ENCODE peak calls at places on chromosomes 2 and 18, in ten cellular contexts. O is endothelial cell, S is retinal pigment epithelial cell, P is progenitor cell of endocrine pancreas, C is germinal center, A is foreskin fibroblast, I is amniotic stem cell, W is COR-L47, M is RPMI8226, G is esophagus squamous epithelium. J is an unnamed sample.

GRCh38 chr2:197128897-197129296 is 181.7 kb downstream of the ANKRD44 start:
- DNase-seq in M (no peak), P (no peak), S (no peak), C (no peak), W (no peak), G (no peak), O (no peak), I (no peak), A (no peak), J (no peak)

GRCh38 chr2:162164802-162165201 is 12.8 kb upstream of the GCG start:
- DNase-seq in C (no peak), S (no peak), W (no peak), M (no peak), G (no peak), I (no peak), P (no peak), A (no peak), O (no peak), J (no peak)

GRCh38 chr2:172806426-172807008 is 70.9 kb downstream of the RAPGEF4 start:
- DNase-seq in A (peak), W (peak), O (no peak), G (no peak), P (no peak), M (peak), I (no peak), C (peak), S (no peak), J (peak)

GRCh38 chr2:238129166-238130010 is 9.1 kb upstream of the KLHL30 start:
- DNase-seq in P (no peak), M (no peak), W (no peak), O (no peak), A (no peak), G (no peak), C (no peak), S (no peak), I (no peak), J (no peak)

GRCh38 chr2:199470672-199471442 is 13.1 kb upstream of the SATB2 start:
- DNase-seq in S (no peak), G (no peak), A (no peak), M (no peak), W (no peak), I (no peak), P (no peak), C (no peak), O (peak), J (no peak)

GRCh38 chr2:138652378-138652777 is 127.8 kb downstream of the NXPH2 start:
- DNase-seq in I (no peak), C (no peak), W (no peak), P (no peak), G (no peak), M (no peak), S (no peak), O (no peak), A (no peak), J (no peak)

GRCh38 chr18:48861181-48861715 is 89.5 kb downstream of the SMAD7 start:
- DNase-seq in M (no peak), O (no peak), I (no peak), G (no peak), P (no peak), A (no peak), C (no peak), S (no peak), W (no peak), J (no peak)

GRCh38 chr18:49814147-49814499 is 790 bp upstream of the ACAA2 start:
- DNase-seq in A (peak), C (peak), W (peak), P (no peak), I (no peak), O (peak), S (peak), M (peak), G (no peak), J (peak)

GRCh38 chr2:15146960-15147359 is 414.2 kb downstream of the NBAS start:
- DNase-seq in P (no peak), C (no peak), G (no peak), A (no peak), I (no peak), W (no peak), O (no peak), M (no peak), S (no peak), J (no peak)

GRCh38 chr2:144937899-144938298 is 418.0 kb upstream of the ZEB2 start:
- DNase-seq in W (no peak), S (no peak), C (no peak), I (no peak), P (no peak), O (no peak), G (no peak), A (peak), M (no peak), J (peak)

GRCh38 chr2:144163592-144163991 is 356.3 kb downstream of the ZEB2 start:
- DNase-seq in W (no peak), M (no peak), G (no peak), I (no peak), O (no peak), C (no peak), A (no peak), P (no peak), S (no peak), J (no peak)